ENCODE peak calls at places on chromosomes 2 and 18, in seven cellular contexts. One of them, this sample, is unnamed.
A peak's percentile ranks its signal among the peaks of the same experiment; 100 is the strongest.

GRCh38 chr2:232476791-232477190 is 10.8 kb downstream of the ECEL1 start:
- DNase-seq in fibroblast of the conjunctiva: no peak
- DNase-seq in posterior cingulate gyrus: no peak
- DNase-seq in epithelial cell of esophagus: no peak
- DNase-seq in colonic mucosa: no peak
- DNase-seq in substantia nigra: no peak
- DNase-seq in B cell: no peak
- DNase-seq in this sample: no peak

GRCh38 chr2:160402997-160403979 is 90.3 kb downstream of the RBMS1 start:
- DNase-seq in fibroblast of the conjunctiva: no peak
- DNase-seq in posterior cingulate gyrus: no peak
- DNase-seq in epithelial cell of esophagus: peak; percentile 87
- DNase-seq in colonic mucosa: no peak
- DNase-seq in substantia nigra: no peak
- DNase-seq in B cell: no peak
- DNase-seq in this sample: peak; percentile 69

GRCh38 chr2:43049836-43050796 is 176.3 kb downstream of the ZFP36L2 start:
- DNase-seq in fibroblast of the conjunctiva: no peak
- DNase-seq in posterior cingulate gyrus: no peak
- DNase-seq in epithelial cell of esophagus: peak; percentile 60
- DNase-seq in colonic mucosa: no peak
- DNase-seq in substantia nigra: no peak
- DNase-seq in B cell: no peak
- DNase-seq in this sample: no peak

GRCh38 chr2:120842456-120843439 is 107.1 kb downstream of the GLI2 start:
- DNase-seq in fibroblast of the conjunctiva: no peak
- DNase-seq in posterior cingulate gyrus: peak; percentile 21
- DNase-seq in epithelial cell of esophagus: no peak
- DNase-seq in colonic mucosa: no peak
- DNase-seq in substantia nigra: no peak
- DNase-seq in B cell: no peak
- DNase-seq in this sample: no peak

GRCh38 chr2:77418537-77418936 is 103.6 kb downstream of the LRRTM4 start:
- DNase-seq in fibroblast of the conjunctiva: no peak
- DNase-seq in posterior cingulate gyrus: no peak
- DNase-seq in epithelial cell of esophagus: no peak
- DNase-seq in colonic mucosa: no peak
- DNase-seq in substantia nigra: no peak
- DNase-seq in B cell: no peak
- DNase-seq in this sample: no peak

GRCh38 chr2:167140767-167141166 is 252.5 kb downstream of the XIRP2 start:
- DNase-seq in fibroblast of the conjunctiva: peak; percentile 86
- DNase-seq in posterior cingulate gyrus: no peak
- DNase-seq in epithelial cell of esophagus: peak; percentile 97
- DNase-seq in colonic mucosa: no peak
- DNase-seq in substantia nigra: no peak
- DNase-seq in B cell: no peak
- DNase-seq in this sample: peak; percentile 100

GRCh38 chr18:9910709-9911108 is 3.1 kb upstream of the VAPA start:
- DNase-seq in fibroblast of the conjunctiva: no peak
- DNase-seq in posterior cingulate gyrus: no peak
- DNase-seq in epithelial cell of esophagus: no peak
- DNase-seq in colonic mucosa: no peak
- DNase-seq in substantia nigra: no peak
- DNase-seq in B cell: no peak
- DNase-seq in this sample: no peak

GRCh38 chr2:37418956-37419355 is 74.5 kb downstream of the QPCT start:
- DNase-seq in fibroblast of the conjunctiva: no peak
- DNase-seq in posterior cingulate gyrus: no peak
- DNase-seq in epithelial cell of esophagus: peak; percentile 70
- DNase-seq in colonic mucosa: no peak
- DNase-seq in substantia nigra: no peak
- DNase-seq in B cell: no peak
- DNase-seq in this sample: peak; percentile 83

This sample was measured in ELR.